ENCODE peak calls at places on chromosome 18, in five cellular contexts. G is fibroblast of pulmonary artery, O is PC-9, V is ureter, R is C1 segment of cervical spinal cord. H is an unnamed sample.

GRCh38 chr18:60018801-60019462 is 119.1 kb downstream of the PMAIP1 start:
- DNase-seq in G (peak), O (no peak), V (no peak), R (no peak), H (no peak)

GRCh38 chr18:75265255-75265654 is 54.7 kb downstream of the TSHZ1 start:
- DNase-seq in G (no peak), O (no peak), V (no peak), R (no peak), H (no peak)

GRCh38 chr18:54316071-54316820 is 41.4 kb downstream of the STARD6 start:
- DNase-seq in G (no peak), O (peak), V (no peak), R (no peak), H (no peak)

GRCh38 chr18:8657873-8658521 is 47.4 kb upstream of the MTCL1 start:
- DNase-seq in G (peak), O (peak), V (no peak), R (peak), H (no peak)

GRCh38 chr18:37654034-37654433 is 88.4 kb upstream of the CELF4 start:
- DNase-seq in G (no peak), O (no peak), V (no peak), R (no peak), H (no peak)

GRCh38 chr18:77131652-77132368 is 773 bp downstream of the MBP start:
- DNase-seq in G (peak), O (no peak), V (peak), R (no peak), H (no peak)

GRCh38 chr18:79848579-79849327 is 51.0 kb downstream of the KCNG2 start:
- DNase-seq in G (no peak), O (no peak), V (no peak), R (no peak), H (no peak)

GRCh38 chr18:27954226-27954625 is 222.7 kb downstream of the CDH2 start:
- DNase-seq in G (peak), O (no peak), V (no peak), R (no peak), H (no peak)

GRCh38 chr18:24227976-24228660 is 89.3 kb downstream of the CABYR start:
- DNase-seq in G (no peak), O (peak), V (no peak), R (no peak), H (peak)

GRCh38 chr18:58097127-58097906 is 53.3 kb downstream of the NEDD4L start:
- DNase-seq in G (no peak), O (peak), V (no peak), R (no peak), H (peak)

GRCh38 chr18:51337406-51337805 is 139.9 kb upstream of the MEX3C start:
- DNase-seq in G (peak), O (no peak), V (no peak), R (no peak), H (no peak)

GRCh38 chr18:51447351-51447896 is 249.9 kb upstream of the MEX3C start:
- DNase-seq in G (peak), O (no peak), V (no peak), R (peak), H (no peak)

GRCh38 chr18:3623769-3624545 is 174.0 kb downstream of the TGIF1 start:
- DNase-seq in G (peak), O (peak), V (peak), R (no peak), H (peak)

GRCh38 chr18:13294309-13294708 is 75.7 kb downstream of the LDLRAD4 start:
- DNase-seq in G (no peak), O (no peak), V (no peak), R (no peak), H (no peak)

GRCh38 chr18:72638353-72638752 is 94.2 kb upstream of the CBLN2 start:
- DNase-seq in G (no peak), O (no peak), V (no peak), R (no peak), H (no peak)

H was measured in SJSA1.